ENCODE peak calls at places on chromosomes 7 and 10, in six cellular contexts. Y is fibroblast of the conjunctiva, F is kidney glomerular epithelial cell, H is foreskin keratinocyte, B is endodermal cell, A is mucosa of descending colon. D is an unnamed sample.

GRCh38 chr7:100215895-100216294 is 3.9 kb upstream of the PVRIG start:
- DNase-seq in A (no peak), Y (peak; percentile 1), F (no peak), H (no peak), B (no peak), D (no peak)

GRCh38 chr7:75772081-75773077 is at the start of gene CCL26:
- DNase-seq in A (peak; percentile 38), B (no peak), Y (peak; percentile 53), F (peak; percentile 13), H (no peak), D (no peak)

GRCh38 chr10:3655528-3655927 is 129.5 kb downstream of the KLF6 start:
- DNase-seq in H (no peak), F (no peak), Y (no peak), B (no peak), A (peak; percentile 33), D (no peak)

GRCh38 chr10:26881600-26882331 is 21.0 kb upstream of the ABI1 start:
- DNase-seq in Y (peak; percentile 64), F (peak; percentile 38), B (peak; percentile 55), A (no peak), H (peak; percentile 57), D (no peak)

GRCh38 chr10:92811986-92812385 is 36.3 kb upstream of the EXOC6 start:
- DNase-seq in Y (no peak), B (no peak), A (no peak), F (no peak), H (no peak), D (no peak)

GRCh38 chr7:137751361-137752009 is 95.3 kb downstream of the DGKI start:
- DNase-seq in F (no peak), A (no peak), H (no peak), Y (no peak), B (no peak), D (no peak)

GRCh38 chr10:58701398-58702135 is 188.9 kb downstream of the BICC1 start:
- DNase-seq in F (no peak), B (no peak), A (peak; percentile 14), Y (peak; percentile 97), H (peak; percentile 55), D (no peak)

GRCh38 chr7:131381069-131381838 is 53.6 kb downstream of the MKLN1 start:
- DNase-seq in F (peak; percentile 10), A (no peak), Y (no peak), B (no peak), H (peak; percentile 30), D (no peak)

GRCh38 chr7:42194218-42194617 is 42.8 kb downstream of the GLI3 start:
- DNase-seq in B (no peak), Y (no peak), A (no peak), F (no peak), H (no peak), D (no peak)

GRCh38 chr10:118002581-118002980 is 44.2 kb downstream of the RAB11FIP2 start:
- DNase-seq in A (no peak), H (peak; percentile 52), Y (peak; percentile 69), F (no peak), B (no peak), D (no peak)

GRCh38 chr7:46253500-46253899 is 332.4 kb upstream of the IGFBP3 start:
- DNase-seq in H (peak; percentile 63), Y (no peak), A (no peak), B (no peak), F (no peak), D (no peak)

GRCh38 chr7:155282671-155283070 is 15.0 kb upstream of the INSIG1 start:
- DNase-seq in H (no peak), Y (no peak), B (no peak), F (no peak), A (no peak), D (no peak)

GRCh38 chr10:3785849-3786290 is 861 bp upstream of the KLF6 start:
- DNase-seq in Y (no peak), F (no peak), H (peak; percentile 67), A (peak; percentile 50), B (peak; percentile 80), D (no peak)

GRCh38 chr10:69413221-69413865 is 3.4 kb downstream of the TACR2 start:
- DNase-seq in H (peak; percentile 34), F (peak; percentile 19), Y (peak; percentile 53), A (peak; percentile 57), B (peak; percentile 92), D (no peak)

GRCh38 chr7:81111358-81111757 is 192.5 kb upstream of the SEMA3C start:
- DNase-seq in B (no peak), A (peak; percentile 9), H (peak; percentile 85), Y (peak; percentile 90), F (peak; percentile 78), D (no peak)

GRCh38 chr10:93290661-93291354 is 191.3 kb downstream of the MYOF start:
- DNase-seq in H (no peak), F (no peak), B (no peak), Y (no peak), A (no peak), D (no peak)

GRCh38 chr7:127683776-127684681 is 32.0 kb downstream of the SND1 start:
- DNase-seq in F (no peak), B (no peak), Y (peak; percentile 24), A (no peak), H (no peak), D (no peak)

GRCh38 chr7:151351967-151352366 is 10.4 kb downstream of the NUB1 start:
- DNase-seq in H (no peak), B (no peak), F (no peak), A (peak; percentile 39), Y (no peak), D (no peak)

D was measured in progenitor cell of endocrine pancreas.